ENCODE peak calls at places on chromosomes 3 and 15, in five cellular contexts. H is K562, U is H1, K is HepG2, J is GM12878. L is an unnamed sample.
A peak's percentile ranks its signal among the peaks of the same experiment; 100 is the strongest.

GRCh38 chr15:60255390-60255789 is 142.4 kb downstream of the ANXA2 start:
- DNase-seq in H (no peak), U (no peak), K (peak; percentile 68), J (peak; percentile 30), L (no peak)

GRCh38 chr3:100893590-100893989 is 99.6 kb downstream of the ABI3BP start:
- DNase-seq in H (no peak), U (peak; percentile 10), K (peak; percentile 3), J (no peak), L (no peak)

GRCh38 chr3:157865449-157865862 is 240.8 kb downstream of the SHOX2 start:
- DNase-seq in H (peak; percentile 77), U (peak; percentile 29), K (peak; percentile 2), J (peak; percentile 1), L (peak; percentile 30)

GRCh38 chr3:72375237-72376154 is 472.7 kb downstream of the SHQ1 start:
- DNase-seq in H (no peak), U (no peak), K (no peak), J (no peak), L (no peak)

GRCh38 chr3:48278884-48279559 is 38.1 kb downstream of the ZNF589 start:
- DNase-seq in H (no peak), U (no peak), K (no peak), J (no peak), L (no peak)

GRCh38 chr3:102258666-102259227 is 176.1 kb upstream of the ZPLD1 start:
- DNase-seq in H (no peak), U (no peak), K (no peak), J (no peak), L (no peak)

GRCh38 chr3:168974628-168975403 is 688.7 kb downstream of the MECOM start:
- DNase-seq in H (no peak), U (no peak), K (no peak), J (no peak), L (no peak)

GRCh38 chr3:104437891-104438290 is 928.8 kb upstream of the ALCAM start:
- DNase-seq in H (no peak), U (peak; percentile 27), K (no peak), J (no peak), L (no peak)

GRCh38 chr3:195066441-195066841 is 204.5 kb downstream of the XXYLT1 start:
- DNase-seq in H (no peak), U (no peak), K (no peak), J (no peak), L (no peak)

GRCh38 chr15:45456212-45457106 is 66.1 kb downstream of the SLC30A4 start:
- DNase-seq in H (peak; percentile 65), U (no peak), K (peak; percentile 65), J (peak; percentile 33), L (peak; percentile 89)

GRCh38 chr3:149667576-149667975 is 9.8 kb upstream of the WWTR1 start:
- DNase-seq in H (no peak), U (no peak), K (no peak), J (no peak), L (no peak)

GRCh38 chr3:170037463-170038433 is at the start of gene GPR160:
- DNase-seq in H (peak; percentile 79), U (peak; percentile 54), K (peak; percentile 68), J (no peak), L (peak; percentile 54)

GRCh38 chr15:90799639-90800038 is 68.7 kb upstream of the FURIN start:
- DNase-seq in H (no peak), U (no peak), K (no peak), J (no peak), L (no peak)

GRCh38 chr3:16200411-16200810 is 25.9 kb downstream of the GALNT15 start:
- DNase-seq in H (no peak), U (no peak), K (no peak), J (no peak), L (no peak)
- TF ChIP-seq KDM1A in H (no peak), U (no peak), K (no peak), J (no peak), L (no peak)

GRCh38 chr3:53134631-53135232 is 4.5 kb upstream of the RFT1 start:
- DNase-seq in H (peak; percentile 42), U (peak; percentile 57), K (peak; percentile 61), J (no peak), L (peak; percentile 76)

GRCh38 chr3:53130179-53131135 is at the start of gene RFT1:
- DNase-seq in H (peak; percentile 85), U (peak; percentile 87), K (peak; percentile 93), J (peak; percentile 73), L (peak; percentile 68)

GRCh38 chr3:53129344-53129743 is 891 bp downstream of the RFT1 start:
- DNase-seq in H (peak; percentile 42), U (no peak), K (no peak), J (no peak), L (no peak)

GRCh38 chr3:53132347-53132746 is 2.1 kb upstream of the RFT1 start:
- DNase-seq in H (no peak), U (no peak), K (peak; percentile 77), J (no peak), L (no peak)

GRCh38 chr3:53131136-53131495 is 881 bp upstream of the RFT1 start:
- DNase-seq in H (no peak), U (no peak), K (peak; percentile 39), J (no peak), L (no peak)
- H3K4me3 ChIP-seq in H (peak overlapping the region; percentile 92), U (peak overlapping the region; percentile 92), K (peak overlapping the region; percentile 86), J (peak overlapping the region; percentile 92), L (no peak overlapping the region)

DNA sequence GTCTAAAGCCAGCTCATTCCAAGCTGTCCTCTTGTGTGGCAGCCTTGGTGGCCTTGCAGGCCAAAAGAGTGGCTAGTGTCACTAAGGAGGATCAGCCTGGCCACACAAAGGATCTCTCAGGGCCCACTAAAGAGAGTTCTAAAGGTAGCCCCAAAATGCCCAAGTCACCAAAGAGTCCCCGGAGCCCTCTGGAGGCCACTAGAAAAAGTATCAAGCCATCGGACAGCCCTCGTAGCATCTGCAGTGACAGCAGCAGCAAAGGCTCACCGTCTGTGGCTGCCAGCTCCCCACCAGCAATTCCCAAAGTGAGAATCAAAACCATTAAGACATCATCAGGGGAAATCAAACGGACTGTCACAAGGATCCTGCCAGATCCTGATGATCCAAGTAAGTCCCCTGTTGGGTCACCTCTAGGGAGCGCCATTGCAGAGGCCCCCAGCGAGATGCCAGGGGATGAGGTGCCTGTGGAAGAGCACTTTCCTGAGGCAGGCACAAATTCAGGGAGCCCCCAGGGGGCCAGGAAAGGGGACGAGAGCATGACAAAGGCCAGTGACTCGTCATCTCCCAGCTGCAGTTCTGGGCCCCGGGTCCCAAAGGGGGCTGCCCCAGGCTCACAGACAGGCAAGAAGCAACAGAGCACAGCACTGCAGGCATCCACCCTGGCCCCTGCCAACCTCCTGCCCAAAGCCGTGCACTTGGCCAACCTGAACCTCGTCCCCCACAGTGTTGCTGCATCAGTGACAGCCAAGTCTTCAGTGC is 33.5 kb upstream of the ALPK3 start:
- DNase-seq in H (peak; percentile 23), U (peak; percentile 21), K (no peak), J (no peak), L (no peak)
- TF ChIP-seq KDM1A in H (no peak), U (peak; percentile 26), K (no peak), J (no peak), L (no peak)

DNA sequence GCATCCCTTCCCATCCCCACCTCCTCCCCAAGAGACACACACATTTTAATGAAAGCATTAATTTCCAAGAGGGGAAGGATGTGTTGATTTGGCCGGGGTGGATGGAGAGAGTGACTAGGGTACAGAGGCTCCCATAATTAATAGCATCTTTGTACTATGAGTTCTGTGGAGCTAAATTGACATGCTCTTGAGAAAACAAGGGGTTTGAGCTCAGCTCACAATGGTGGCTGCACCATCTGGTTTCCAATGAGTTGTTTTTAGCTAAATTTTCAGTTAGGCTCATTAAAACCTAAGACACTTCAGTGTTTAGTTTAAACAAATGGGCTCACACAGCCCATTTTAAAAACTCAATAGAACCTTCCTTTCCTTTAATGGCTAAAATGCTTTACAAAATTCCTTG is 199.8 kb downstream of the TNIK start:
- DNase-seq in H (no peak), U (no peak), K (no peak), J (no peak), L (no peak)
- H3K4me3 ChIP-seq in H (no peak overlapping the region), U (no peak overlapping the region), K (no peak overlapping the region), J (no peak overlapping the region), L (no peak overlapping the region)

GRCh38 chr3:54771050-54771449 is 156.8 kb downstream of the LRTM1 start:
- DNase-seq in H (no peak), U (no peak), K (no peak), J (no peak), L (no peak)

GRCh38 chr3:54772046-54772445 is 155.8 kb downstream of the LRTM1 start:
- DNase-seq in H (no peak), U (no peak), K (no peak), J (no peak), L (no peak)

GRCh38 chr3:54772707-54773106 is 155.2 kb downstream of the LRTM1 start:
- DNase-seq in H (no peak), U (no peak), K (no peak), J (no peak), L (no peak)

GRCh38 chr3:54776601-54777000 is 151.3 kb downstream of the LRTM1 start:
- DNase-seq in H (no peak), U (no peak), K (no peak), J (no peak), L (no peak)

GRCh38 chr3:54773251-54773650 is 154.6 kb downstream of the LRTM1 start:
- DNase-seq in H (no peak), U (no peak), K (no peak), J (no peak), L (no peak)
- TF ChIP-seq KDM1A in H (no peak), U (no peak), K (no peak), J (no peak), L (no peak)

GRCh38 chr3:154888386-154888785 is 191.7 kb upstream of the MME start:
- DNase-seq in H (no peak), U (no peak), K (no peak), J (no peak), L (no peak)
- H3K4me3 ChIP-seq in H (no peak overlapping the region), U (no peak overlapping the region), K (no peak overlapping the region), J (no peak overlapping the region), L (no peak overlapping the region)

L was measured in A549.